ENCODE peak calls at places on chromosomes 2 and 18, in seven cellular contexts. U is activated naive CD4-positive, alpha-beta T cell; D is left lung; H is pons; X is activated naive CD8-positive, alpha-beta T cell treated with anti-CD3 and anti-CD28 coated beads, Interleukin-2, amount 50 U/mL, for 24 hours; N is amygdala; W is endothelial cell. P is an unnamed sample.

GRCh38 chr2:74405994-74406583 is 15.3 kb downstream of the C2orf81 start:
- DNase-seq in U (no peak), D (no peak), H (no peak), X (no peak), N (no peak), W (no peak), P (no peak)

GRCh38 chr2:104249666-104250065 is 604.2 kb upstream of the POU3F3 start:
- DNase-seq in U (no peak), D (no peak), H (peak), X (no peak), N (no peak), W (no peak), P (no peak)

GRCh38 chr2:11347403-11347965 is 3.0 kb upstream of the ROCK2 start:
- DNase-seq in U (no peak), D (no peak), H (no peak), X (no peak), N (no peak), W (no peak), P (no peak)

GRCh38 chr2:206423147-206423546 is 20.2 kb upstream of the ADAM23 start:
- DNase-seq in U (no peak), D (no peak), H (no peak), X (no peak), N (no peak), W (no peak), P (no peak)

GRCh38 chr2:203077458-203077857 is 62.8 kb downstream of the NBEAL1 start:
- DNase-seq in U (no peak), D (no peak), H (no peak), X (no peak), N (no peak), W (no peak), P (no peak)

GRCh38 chr18:35460719-35461118 is 37.0 kb downstream of the INO80C start:
- DNase-seq in U (no peak), D (no peak), H (no peak), X (no peak), N (no peak), W (no peak), P (no peak)

GRCh38 chr2:232456296-232457120 is 555 bp downstream of the ALPI start:
- DNase-seq in U (no peak), D (peak), H (no peak), X (no peak), N (no peak), W (no peak), P (no peak)

GRCh38 chr2:218138047-218138446 is 12.2 kb downstream of the CXCR2 start:
- DNase-seq in U (no peak), D (no peak), H (no peak), X (no peak), N (no peak), W (no peak), P (no peak)

GRCh38 chr2:199468561-199469513 is 11.1 kb upstream of the SATB2 start:
- DNase-seq in U (no peak), D (peak), H (no peak), X (no peak), N (no peak), W (peak), P (peak)

GRCh38 chr2:234682492-234683228 is 185.8 kb upstream of the ARL4C start:
- DNase-seq in U (no peak), D (no peak), H (no peak), X (no peak), N (no peak), W (no peak), P (no peak)

GRCh38 chr2:190407246-190407661 is 901 bp upstream of the MFSD6 start:
- DNase-seq in U (peak), D (no peak), H (peak), X (no peak), N (no peak), W (no peak), P (no peak)

GRCh38 chr2:240184656-240185055 is 44.2 kb upstream of the OTOS start:
- DNase-seq in U (no peak), D (no peak), H (no peak), X (no peak), N (no peak), W (no peak), P (no peak)

GRCh38 chr2:10524841-10525572 is 76.9 kb upstream of the ODC1 start:
- DNase-seq in U (no peak), D (no peak), H (no peak), X (no peak), N (no peak), W (no peak), P (no peak)

GRCh38 chr18:46672062-46672970 is 15.3 kb upstream of the LOXHD1 start:
- DNase-seq in U (no peak), D (no peak), H (no peak), X (no peak), N (no peak), W (no peak), P (no peak)

GRCh38 chr2:218310853-218311542 is 18.7 kb upstream of the TMBIM1 start:
- DNase-seq in U (no peak), D (no peak), H (no peak), X (no peak), N (no peak), W (no peak), P (no peak)

GRCh38 chr2:121137571-121137970 is 147.4 kb downstream of the TFCP2L1 start:
- DNase-seq in U (no peak), D (no peak), H (no peak), X (no peak), N (no peak), W (no peak), P (no peak)

GRCh38 chr18:49082714-49083688 is 132.2 kb upstream of the SMAD7 start:
- DNase-seq in U (no peak), D (no peak), H (no peak), X (no peak), N (no peak), W (no peak), P (no peak)

GRCh38 chr2:6866239-6866745 is 585 bp upstream of the CMPK2 start:
- DNase-seq in U (peak), D (no peak), H (no peak), X (peak), N (no peak), W (no peak), P (peak)

GRCh38 chr18:13281406-13281805 is 62.8 kb downstream of the LDLRAD4 start:
- DNase-seq in U (no peak), D (no peak), H (no peak), X (no peak), N (no peak), W (no peak), P (no peak)

GRCh38 chr18:25299426-25299825 is 52.5 kb downstream of the ZNF521 start:
- DNase-seq in U (no peak), D (no peak), H (no peak), X (no peak), N (no peak), W (no peak), P (no peak)

GRCh38 chr2:231781798-231782726 is 980 bp upstream of the PDE6D start:
- DNase-seq in U (no peak), D (no peak), H (peak), X (no peak), N (no peak), W (peak), P (no peak)

GRCh38 chr2:239159476-239159911 is 241.3 kb downstream of the HDAC4 start:
- DNase-seq in U (no peak), D (peak), H (no peak), X (no peak), N (no peak), W (no peak), P (no peak)

GRCh38 chr2:120360307-120360855 is 14.4 kb downstream of the INHBB start:
- DNase-seq in U (no peak), D (peak), H (no peak), X (no peak), N (no peak), W (no peak), P (no peak)

GRCh38 chr2:145851730-145852129 is 1331.8 kb upstream of the ZEB2 start:
- DNase-seq in U (no peak), D (no peak), H (no peak), X (no peak), N (no peak), W (no peak), P (no peak)

GRCh38 chr2:179272406-179273192 is 8.0 kb upstream of the SESTD1 start:
- DNase-seq in U (no peak), D (no peak), H (peak), X (no peak), N (peak), W (no peak), P (no peak)

GRCh38 chr2:197358927-197359326 is 48.3 kb upstream of the ANKRD44 start:
- DNase-seq in U (no peak), D (no peak), H (no peak), X (no peak), N (no peak), W (no peak), P (no peak)

GRCh38 chr18:9365406-9365805 is 30.8 kb downstream of the TWSG1 start:
- DNase-seq in U (no peak), D (no peak), H (no peak), X (no peak), N (no peak), W (no peak), P (no peak)

GRCh38 chr18:74521068-74521725 is 13.1 kb upstream of the CNDP1 start:
- DNase-seq in U (no peak), D (no peak), H (no peak), X (no peak), N (no peak), W (no peak), P (no peak)

GRCh38 chr18:79486356-79487197 is 90.8 kb downstream of the NFATC1 start:
- DNase-seq in U (no peak), D (peak), H (no peak), X (no peak), N (no peak), W (no peak), P (no peak)

GRCh38 chr2:43376523-43377198 is 150.3 kb upstream of the ZFP36L2 start:
- DNase-seq in U (no peak), D (no peak), H (no peak), X (no peak), N (no peak), W (no peak), P (no peak)

GRCh38 chr2:162092656-162093556 is 18.9 kb upstream of the DPP4 start:
- DNase-seq in U (no peak), D (no peak), H (no peak), X (no peak), N (no peak), W (no peak), P (no peak)